ENCODE peak calls at places on chromosomes 7 and 10, in four cellular contexts. F is Kasumi-1; W is stimulated activated CD4-positive, alpha-beta T cell treated with anti-CD3 and anti-CD28 coated beads, Interleukin-12 subunit alpha, Interleukin-12 subunit beta, amount 100 ng/mL, for 24 hours; S is NCI-H69. E is an unnamed sample.

GRCh38 chr7:150848561-150849115 is 3.7 kb upstream of the AOC1 start:
- DNase-seq in F (no peak), W (no peak), S (no peak), E (no peak)

GRCh38 chr7:10122573-10123100 is 851.0 kb upstream of the PHF14 start:
- DNase-seq in F (no peak), W (no peak), S (peak; percentile 92), E (no peak)

GRCh38 chr7:150686030-150686626 is 622 bp downstream of the GIMAP2 start:
- DNase-seq in F (no peak), W (no peak), S (no peak), E (no peak)

GRCh38 chr7:69364814-69365587 is 233.3 kb upstream of the AUTS2 start:
- DNase-seq in F (no peak), W (no peak), S (peak; percentile 85), E (no peak)

GRCh38 chr10:78952686-78953085 is 116.1 kb upstream of the ZMIZ1 start:
- DNase-seq in F (no peak), W (no peak), S (no peak), E (no peak)

GRCh38 chr10:97327348-97328294 is 6.9 kb downstream of the FRAT2 start:
- DNase-seq in F (no peak), W (no peak), S (peak; percentile 80), E (no peak)

GRCh38 chr7:73974101-73974947 is 53.6 kb upstream of the ELN start:
- DNase-seq in F (no peak), W (no peak), S (no peak), E (no peak)

GRCh38 chr7:151425670-151426075 is 14.3 kb downstream of the CRYGN start:
- DNase-seq in F (no peak), W (no peak), S (peak; percentile 32), E (no peak)

GRCh38 chr7:15461576-15461975 is 100.2 kb downstream of the AGMO start:
- DNase-seq in F (no peak), W (no peak), S (peak; percentile 45), E (no peak)

GRCh38 chr10:102629661-102630614 is 14.3 kb upstream of the TRIM8 start:
- DNase-seq in F (peak; percentile 43), W (no peak), S (no peak), E (no peak)

GRCh38 chr10:61923210-61924024 is 21.9 kb downstream of the ARID5B start:
- DNase-seq in F (no peak), W (no peak), S (peak; percentile 7), E (no peak)

GRCh38 chr7:115269486-115269885 is 347.6 kb downstream of the MDFIC start:
- DNase-seq in F (no peak), W (no peak), S (no peak), E (no peak)

GRCh38 chr7:113953553-113953952 is 34.7 kb upstream of the PPP1R3A start:
- DNase-seq in F (no peak), W (no peak), S (no peak), E (no peak)

GRCh38 chr10:52216852-52217251 is 97.2 kb upstream of the DKK1 start:
- DNase-seq in F (peak; percentile 91), W (no peak), S (peak; percentile 61), E (no peak)

GRCh38 chr7:112360681-112361080 is 89.6 kb upstream of the IFRD1 start:
- DNase-seq in F (no peak), W (no peak), S (no peak), E (no peak)

GRCh38 chr7:28347964-28348363 is 64.4 kb upstream of the CREB5 start:
- DNase-seq in F (no peak), W (no peak), S (no peak), E (no peak)

GRCh38 chr10:61076572-61077114 is 132.7 kb upstream of the RHOBTB1 start:
- DNase-seq in F (peak; percentile 70), W (no peak), S (no peak), E (no peak)

GRCh38 chr7:119254741-119255140 is 1018.2 kb upstream of the KCND2 start:
- DNase-seq in F (no peak), W (no peak), S (peak; percentile 60), E (no peak)

GRCh38 chr10:117797286-117797685 is 249.5 kb downstream of the RAB11FIP2 start:
- DNase-seq in F (no peak), W (no peak), S (no peak), E (no peak)

GRCh38 chr7:24725554-24726260 is 31.6 kb downstream of the GSDME start:
- DNase-seq in F (no peak), W (no peak), S (no peak), E (no peak)

E was measured in activated CD8-positive, alpha-beta memory T cell treated with anti-CD3 and anti-CD28 coated beads for 48 hours.